ENCODE peak calls at places on chromosome 17, in six cellular contexts. C is H1, Y is HepG2, F is A549, O is K562, T is GM12878. L is an unnamed sample.

GRCh38 chr17:12756786-12757185 is 32.5 kb upstream of the ARHGAP44 start:
- DNase-seq in Y (no peak), O (no peak), F (no peak), C (no peak), T (no peak), L (peak; percentile 82)

GRCh38 chr17:50661795-50662391 is 27.2 kb downstream of the ABCC3 start:
- DNase-seq in Y (peak; percentile 93), T (no peak), F (peak; percentile 100), O (peak; percentile 91), C (no peak), L (peak; percentile 93)

GRCh38 chr17:20172378-20172775 is 163.2 kb downstream of the SPECC1 start:
- DNase-seq in Y (no peak), T (no peak), C (no peak), O (no peak), F (no peak), L (no peak)

GRCh38 chr17:50959341-50959740 is 93.2 kb upstream of the TOB1 start:
- DNase-seq in T (no peak), C (no peak), O (no peak), Y (no peak), F (no peak), L (no peak)

GRCh38 chr17:30530346-30531025 is 53.3 kb downstream of the GOSR1 start:
- DNase-seq in F (no peak), O (no peak), Y (no peak), T (no peak), C (no peak), L (peak; percentile 71)

GRCh38 chr17:38921756-38922411 is 3.5 kb upstream of the LASP1NB start:
- DNase-seq in C (peak; percentile 48), F (no peak), O (no peak), Y (no peak), T (no peak), L (no peak)

GRCh38 chr17:67623767-67624166 is 94.0 kb upstream of the NOL11 start:
- DNase-seq in T (no peak), F (no peak), O (no peak), Y (no peak), C (no peak), L (no peak)

GRCh38 chr17:4948997-4949320 is 629 bp upstream of the PFN1 start:
- DNase-seq in C (peak; percentile 85), F (no peak), Y (peak; percentile 82), O (peak; percentile 83), T (no peak), L (peak; percentile 89)

GRCh38 chr17:14575349-14575966 is 274.6 kb downstream of the HS3ST3B1 start:
- DNase-seq in Y (peak; percentile 28), F (no peak), O (no peak), T (no peak), C (no peak), L (peak; percentile 25)

GRCh38 chr17:17814162-17815061 is 22.4 kb downstream of the SREBF1 start:
- DNase-seq in O (no peak), C (no peak), Y (no peak), T (no peak), F (no peak), L (no peak)

GRCh38 chr17:68182940-68183551 is 64.8 kb upstream of the AMZ2 start:
- DNase-seq in O (peak; percentile 38), C (no peak), F (no peak), T (no peak), Y (peak; percentile 38), L (no peak)

GRCh38 chr17:40417258-40417608 is 463 bp downstream of the TOP2A start:
- DNase-seq in Y (peak; percentile 43), C (no peak), O (peak; percentile 71), T (no peak), F (no peak), L (peak; percentile 5)

GRCh38 chr17:3027786-3028532 is 35.4 kb downstream of the OR1D5 start:
- DNase-seq in Y (no peak), T (no peak), O (no peak), C (peak; percentile 29), F (no peak), L (no peak)

GRCh38 chr17:55286681-55287589 is 22.2 kb downstream of the HLF start:
- DNase-seq in C (no peak), F (peak; percentile 74), T (no peak), O (no peak), Y (peak; percentile 100), L (peak; percentile 42)

GRCh38 chr17:36001109-36001735 is at the start of gene CCL15:
- DNase-seq in O (no peak), C (no peak), T (no peak), F (no peak), Y (peak; percentile 80), L (no peak)

GRCh38 chr17:37744961-37745800 is at the start of gene HNF1B:
- DNase-seq in F (peak; percentile 76), O (no peak), C (peak; percentile 65), T (no peak), Y (peak; percentile 63), L (no peak)

GRCh38 chr17:39209317-39210092 is 9.4 kb downstream of the RPL19 start:
- DNase-seq in Y (no peak), C (peak; percentile 76), O (no peak), T (no peak), F (no peak), L (peak; percentile 69)

GRCh38 chr17:62592305-62593099 is 35.0 kb upstream of the MRC2 start:
- DNase-seq in C (no peak), O (no peak), T (no peak), Y (no peak), F (no peak), L (peak; percentile 43)

GRCh38 chr17:44930667-44931066 is 15.4 kb upstream of the GFAP start:
- DNase-seq in C (no peak), F (no peak), Y (no peak), O (no peak), T (no peak), L (no peak)

GRCh38 chr17:12567077-12568053 is 98.3 kb upstream of the MYOCD start:
- DNase-seq in C (no peak), O (no peak), F (no peak), T (no peak), Y (no peak), L (no peak)

GRCh38 chr17:82031303-82031884 is at the start of gene RAC3:
- DNase-seq in C (no peak), Y (no peak), T (no peak), F (no peak), O (peak; percentile 71), L (peak; percentile 11)

GRCh38 chr17:82028966-82029365 is 2.5 kb upstream of the RAC3 start:
- DNase-seq in T (no peak), C (no peak), Y (no peak), O (no peak), F (no peak), L (no peak)

GRCh38 chr17:82030470-82031302 is 792 bp upstream of the RAC3 start:
- DNase-seq in C (peak; percentile 97), O (peak; percentile 92), Y (no peak), T (no peak), F (peak; percentile 92), L (peak; percentile 79)

GRCh38 chr17:82029391-82029790 is 2.1 kb upstream of the RAC3 start:
- DNase-seq in C (no peak), T (no peak), O (no peak), Y (no peak), F (no peak), L (no peak)

GRCh38 chr17:82029990-82030469 is 1.4 kb upstream of the RAC3 start:
- DNase-seq in T (no peak), O (no peak), F (no peak), Y (no peak), C (no peak), L (no peak)
- H3K27ac ChIP-seq in T (no peak overlapping the region), O (no peak overlapping the region), F (peak overlapping the region; percentile 64), Y (no peak overlapping the region), C (no peak overlapping the region), L (no peak overlapping the region)

DNA sequence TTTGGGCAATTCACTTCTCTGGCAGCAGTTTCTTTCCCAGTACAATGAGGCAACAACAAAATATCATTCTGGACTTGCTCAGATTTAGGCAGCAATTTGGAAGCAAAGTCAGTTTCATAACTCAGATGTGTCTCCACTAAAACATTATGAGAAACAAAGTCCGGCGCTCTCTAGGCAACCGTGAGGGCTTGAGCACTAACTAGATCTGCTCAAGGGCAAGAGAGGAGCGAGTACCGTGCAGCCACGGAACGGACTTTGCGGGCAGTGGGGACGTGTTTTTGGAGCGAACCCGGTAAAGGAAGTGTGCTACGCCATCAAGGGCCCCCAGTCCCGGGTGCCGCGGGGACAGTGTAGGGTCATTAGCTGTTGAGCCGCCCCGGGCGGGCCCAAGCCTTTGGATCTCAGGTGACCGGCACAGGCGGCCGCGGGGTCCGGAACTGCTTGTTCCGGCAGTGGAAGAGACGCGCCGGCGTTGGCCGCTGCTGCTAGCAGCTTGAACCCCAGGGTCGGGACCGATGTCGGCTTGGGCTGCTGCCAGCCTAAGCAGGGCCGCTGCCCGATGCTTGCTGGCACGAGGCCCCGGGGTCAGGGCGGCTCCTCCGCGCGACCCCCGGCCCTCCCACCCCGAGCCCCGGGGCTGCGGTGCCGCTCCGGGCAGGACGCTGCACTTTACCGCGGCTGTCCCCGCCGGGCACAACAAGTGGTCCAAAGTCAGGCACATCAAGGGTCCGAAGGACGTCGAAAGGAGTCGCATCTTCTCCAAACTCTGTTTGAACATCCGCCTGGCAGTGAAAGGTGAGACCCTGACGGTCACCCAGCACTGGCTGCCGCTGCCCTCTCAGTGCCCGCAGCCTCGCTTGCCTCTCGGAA is at the start of gene TACO1:
- DNase-seq in Y (peak; percentile 83), T (peak; percentile 48), F (peak; percentile 90), O (peak; percentile 92), C (peak; percentile 95), L (peak; percentile 83)
- TF ChIP-seq POLR2A in Y (peak; percentile 88), T (peak; percentile 79), F (peak; percentile 75), O (peak; percentile 87), C (peak; percentile 78), L (peak; percentile 43)

GRCh38 chr17:61410100-61410551 is 10.5 kb downstream of the TBX2 start:
- DNase-seq in F (no peak), T (no peak), O (no peak), Y (no peak), C (no peak), L (no peak)

GRCh38 chr17:61411114-61411943 is 11.7 kb downstream of the TBX2 start:
- DNase-seq in O (no peak), T (no peak), F (no peak), C (peak; percentile 82), Y (no peak), L (peak; percentile 74)

GRCh38 chr17:61409301-61410099 is 9.9 kb downstream of the TBX2 start:
- DNase-seq in Y (no peak), C (peak; percentile 73), T (no peak), O (peak; percentile 50), F (peak; percentile 91), L (peak; percentile 78)

GRCh38 chr17:61411944-61412859 is 12.6 kb downstream of the TBX2 start:
- DNase-seq in F (peak; percentile 90), C (peak; percentile 89), O (peak; percentile 57), T (peak; percentile 5), Y (peak; percentile 64), L (peak; percentile 75)

DNA sequence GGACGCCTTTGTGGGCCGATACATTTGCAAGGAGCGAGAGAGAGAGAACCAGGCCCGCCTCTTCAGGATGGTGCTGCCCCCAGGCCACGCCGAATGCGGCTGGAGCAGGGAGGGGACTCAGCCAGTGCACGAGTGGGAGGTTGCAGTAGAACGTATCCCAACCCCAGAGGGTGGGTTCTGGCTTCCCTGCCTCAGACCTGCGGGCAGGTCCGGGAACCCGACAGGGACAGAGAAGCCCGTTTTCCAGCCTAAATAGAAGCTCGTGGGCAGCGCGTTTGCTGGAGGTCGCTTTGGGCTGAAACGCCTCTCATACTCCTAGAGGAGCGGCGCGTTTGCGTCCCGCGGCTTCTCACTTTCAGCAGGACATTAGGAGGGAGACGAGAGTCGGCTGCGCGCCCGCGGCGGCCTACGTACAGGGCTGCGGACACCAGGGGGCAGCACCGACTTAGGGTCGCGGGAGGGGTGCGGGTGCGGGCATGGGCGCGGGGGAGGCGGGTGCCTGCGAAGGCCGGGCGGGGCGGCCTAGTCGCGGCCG is 11.0 kb downstream of the TBX2 start:
- DNase-seq in Y (no peak), O (no peak), F (no peak), T (no peak), C (peak; percentile 91), L (peak; percentile 86)
- TF ChIP-seq RFX5 in Y (no peak), O (no peak), F (no peak), T (no peak), C (no peak), L (no peak)

GRCh38 chr17:76246080-76247066 is 6.1 kb upstream of the RNF157 start:
- DNase-seq in Y (peak; percentile 67), T (peak; percentile 98), O (peak; percentile 60), C (no peak), F (no peak), L (peak; percentile 53)
- H3K27ac ChIP-seq in Y (peak overlapping the region; percentile 49), T (peak overlapping the region; percentile 80), O (peak overlapping the region; percentile 24), C (no peak overlapping the region), F (no peak overlapping the region), L (no peak overlapping the region)

L was measured in IMR-90.